ENCODE peak calls at places on chromosomes 2 and 18, in five cellular contexts. X is left lung, W is OCI-LY7, E is upper lobe of right lung, S is stomach. D is an unnamed sample.

GRCh38 chr2:48419884-48420511 is 110.0 kb upstream of the STON1 start:
- DNase-seq in X (peak; percentile 76), W (no peak), E (no peak), S (no peak), D (no peak)

GRCh38 chr2:58595714-58596113 is 354.6 kb upstream of the FANCL start:
- DNase-seq in X (no peak), W (no peak), E (no peak), S (no peak), D (no peak)

GRCh38 chr2:189142893-189143759 is 36.4 kb downstream of the COL5A2 start:
- DNase-seq in X (no peak), W (peak; percentile 56), E (no peak), S (peak; percentile 48), D (peak; percentile 55)

GRCh38 chr18:76274470-76275289 is 220.4 kb downstream of the ZNF516 start:
- DNase-seq in X (no peak), W (peak; percentile 8), E (no peak), S (no peak), D (no peak)

GRCh38 chr2:769771-770170 is 92.6 kb upstream of the TMEM18 start:
- DNase-seq in X (no peak), W (no peak), E (no peak), S (no peak), D (no peak)

GRCh38 chr2:39704540-39704939 is 38.8 kb downstream of the TMEM178A start:
- DNase-seq in X (no peak), W (no peak), E (no peak), S (no peak), D (no peak)

GRCh38 chr18:52536039-52536438 is 196.0 kb downstream of the DCC start:
- DNase-seq in X (no peak), W (no peak), E (no peak), S (no peak), D (no peak)

GRCh38 chr2:191230174-191230573 is 15.0 kb upstream of the MYO1B start:
- DNase-seq in X (no peak), W (no peak), E (no peak), S (no peak), D (no peak)

GRCh38 chr2:1366546-1367134 is 46.6 kb upstream of the TPO start:
- DNase-seq in X (no peak), W (no peak), E (peak; percentile 85), S (no peak), D (peak; percentile 4)

GRCh38 chr2:79630060-79630459 is 117.2 kb downstream of the CTNNA2 start:
- DNase-seq in X (no peak), W (no peak), E (no peak), S (no peak), D (no peak)

GRCh38 chr2:104975371-104975770 is 62.5 kb upstream of the MRPS9 start:
- DNase-seq in X (no peak), W (peak; percentile 21), E (no peak), S (no peak), D (no peak)

GRCh38 chr2:69390474-69390873 is 3.4 kb upstream of the GFPT1 start:
- DNase-seq in X (no peak), W (no peak), E (no peak), S (no peak), D (no peak)

GRCh38 chr2:241123816-241124536 is 21.9 kb upstream of the MTERF4 start:
- DNase-seq in X (peak; percentile 66), W (no peak), E (peak; percentile 59), S (peak; percentile 87), D (no peak)

DNA sequence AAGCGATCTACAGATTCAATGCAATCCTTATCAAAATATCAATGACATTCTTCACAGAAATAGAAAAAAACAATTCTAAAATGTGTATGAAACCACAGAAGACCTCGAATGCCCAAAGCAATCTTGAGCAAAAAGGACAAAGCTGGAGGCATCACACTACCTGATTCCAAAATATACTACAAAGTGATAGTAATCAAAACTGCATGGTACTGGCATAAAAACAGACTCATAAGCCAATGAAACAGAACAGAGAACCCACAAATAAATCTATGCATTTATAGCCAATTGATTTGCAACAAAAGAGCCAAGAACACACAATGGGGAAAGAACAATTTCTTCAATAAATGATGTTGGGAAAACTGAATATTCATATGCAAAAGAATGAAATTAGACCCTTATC is 99.2 kb downstream of the POLR1A start:
- DNase-seq in X (no peak), W (no peak), E (no peak), S (no peak), D (no peak)
- H3K4me1 ChIP-seq in X (no peaks in the 10 kb centered on the region), W (no peaks in the 10 kb centered on the region), E (no peaks in the 10 kb centered on the region), S (no peaks in the 10 kb centered on the region), D (no peaks in the 10 kb centered on the region)

DNA sequence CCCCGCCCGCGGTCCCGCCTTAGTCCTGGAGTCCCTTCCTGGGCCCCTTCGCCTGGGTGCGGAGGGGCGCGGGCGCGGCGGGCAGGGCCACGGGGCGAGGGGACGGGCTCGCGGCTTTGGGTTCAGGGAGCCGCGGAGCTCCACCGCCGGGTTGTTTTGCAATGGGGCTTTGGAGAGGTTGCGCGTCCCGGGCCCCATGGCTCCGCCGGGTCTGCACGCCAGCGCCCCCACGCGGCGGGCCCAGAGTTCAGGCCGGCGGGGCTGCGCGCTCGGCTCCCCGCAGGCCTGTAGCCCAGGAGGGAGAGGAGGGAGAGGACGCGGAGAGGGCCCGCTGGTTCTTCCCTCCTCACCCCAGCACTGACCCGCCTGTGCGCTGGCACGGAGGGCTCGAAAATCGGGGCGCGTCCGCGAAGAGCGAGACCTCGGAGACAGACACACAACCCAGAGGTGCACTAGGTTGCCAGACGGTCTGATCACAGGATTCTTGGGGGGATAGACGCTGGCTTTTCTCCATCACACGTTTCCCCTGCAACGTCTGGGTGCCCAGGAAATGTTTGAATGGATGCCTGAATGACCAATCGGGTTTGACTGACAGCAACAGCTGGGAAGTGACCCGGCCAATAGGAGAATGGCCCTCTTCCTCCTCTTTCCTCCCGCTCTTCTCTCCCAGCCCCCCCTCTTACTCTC is 4.9 kb upstream of the SIX2 start:
- DNase-seq in X (peak; percentile 80), W (no peak), E (peak; percentile 81), S (peak; percentile 43), D (no peak)
- H3K9me3 ChIP-seq in X (no peaks in the 10 kb centered on the region), W (no peaks in the 10 kb centered on the region), E (no peaks in the 10 kb centered on the region), S (no peaks in the 10 kb centered on the region), D (no peaks in the 10 kb centered on the region)

DNA sequence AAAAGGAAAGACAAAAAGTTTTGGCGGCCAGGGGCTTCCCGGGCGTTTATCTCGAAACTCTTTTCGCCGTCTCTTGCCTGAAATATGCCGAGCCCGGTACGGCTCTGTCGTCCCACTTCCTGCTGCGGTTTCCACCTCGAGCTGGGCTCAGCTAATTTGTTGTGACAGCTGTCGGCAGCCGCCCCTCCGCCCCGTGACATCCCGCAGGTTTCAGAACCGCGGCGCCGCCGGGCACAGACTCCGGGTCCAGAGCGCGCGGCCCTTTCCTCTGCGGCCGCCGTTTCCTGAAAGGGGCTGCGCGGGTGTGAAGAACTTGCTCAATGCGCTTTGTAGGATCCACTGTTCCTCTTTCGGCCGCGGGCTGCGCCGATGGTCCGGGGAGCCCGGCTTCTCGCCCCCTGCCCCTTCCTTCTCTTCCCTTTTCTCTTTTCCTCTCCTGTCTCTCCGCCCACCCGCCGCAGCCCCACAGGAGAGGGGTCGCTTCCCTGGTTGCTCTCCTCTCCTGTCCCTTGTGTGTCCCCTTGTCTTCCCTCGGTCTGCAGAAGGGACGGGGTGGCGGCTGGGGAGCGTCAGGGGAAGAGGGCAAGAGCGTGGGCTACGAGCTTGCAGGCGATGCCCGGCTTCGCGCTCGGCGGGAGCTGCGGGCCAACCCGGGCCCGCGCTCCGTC is 648 bp downstream of the ARID5A start:
- DNase-seq in X (peak; percentile 97), W (peak; percentile 74), E (peak; percentile 92), S (peak; percentile 79), D (peak; percentile 96)
- H3K4me1 ChIP-seq in X (peaks cover 37% of the 10 kb centered on the region), W (peaks cover 13% of the 10 kb centered on the region), E (peaks cover 58% of the 10 kb centered on the region), S (peaks cover 92% of the 10 kb centered on the region), D (peaks cover 40% of the 10 kb centered on the region)

DNA sequence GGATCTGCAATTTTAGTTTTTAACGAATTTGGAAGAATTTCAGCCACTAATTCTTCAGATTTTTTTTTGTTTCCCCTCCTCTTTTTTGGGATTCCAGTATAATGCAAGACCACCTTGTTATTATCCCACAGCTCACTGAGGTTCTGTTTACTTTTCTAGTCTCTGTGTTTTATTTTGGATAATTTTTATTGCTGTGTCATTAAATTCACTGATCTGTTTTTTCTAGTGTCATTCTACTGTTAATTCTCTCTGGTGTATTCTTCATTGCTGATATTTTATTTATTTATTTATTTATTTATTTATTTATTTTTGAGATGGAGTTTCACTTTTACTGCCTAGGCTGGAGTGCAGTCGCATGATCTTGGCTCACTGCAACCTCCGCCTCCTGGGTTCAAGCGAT is 32.2 kb downstream of the UBR3 start:
- DNase-seq in X (no peak), W (no peak), E (no peak), S (no peak), D (no peak)
- H3K9me3 ChIP-seq in X (no peaks in the 10 kb centered on the region), W (no peaks in the 10 kb centered on the region), E (no peaks in the 10 kb centered on the region), S (no peaks in the 10 kb centered on the region), D (no peaks in the 10 kb centered on the region)

DNA sequence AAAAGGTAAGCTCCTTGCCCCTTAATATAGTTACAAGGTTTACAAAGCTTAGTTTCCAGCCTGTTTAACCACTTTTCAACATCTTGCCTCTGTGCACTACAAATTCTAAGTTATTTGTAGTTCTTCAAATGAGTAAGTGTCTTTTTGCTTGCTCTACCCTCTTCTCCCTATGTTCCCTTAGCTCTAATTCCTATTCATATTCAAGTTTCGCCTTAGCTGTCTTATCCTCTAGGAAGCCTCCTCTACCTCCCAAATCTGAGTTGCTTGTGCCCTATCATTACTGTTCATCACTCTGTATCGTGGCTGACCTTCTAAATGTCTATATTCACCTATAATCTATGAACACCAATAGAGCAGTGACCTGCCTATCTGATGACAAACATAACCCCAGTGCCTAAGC is 25.3 kb downstream of the NRXN1 start:
- DNase-seq in X (no peak), W (no peak), E (no peak), S (no peak), D (no peak)
- H3K4me1 ChIP-seq in X (no peaks in the 10 kb centered on the region), W (no peaks in the 10 kb centered on the region), E (no peaks in the 10 kb centered on the region), S (no peaks in the 10 kb centered on the region), D (no peaks in the 10 kb centered on the region)

GRCh38 chr18:71673954-71674353 is 870.2 kb downstream of the CBLN2 start:
- DNase-seq in X (peak; percentile 36), W (no peak), E (no peak), S (no peak), D (no peak)
- H3K9me3 ChIP-seq in X (no peaks in the 10 kb centered on the region), W (no peaks in the 10 kb centered on the region), E (no peaks in the 10 kb centered on the region), S (no peaks in the 10 kb centered on the region), D (no peaks in the 10 kb centered on the region)

GRCh38 chr2:46323671-46324207 is 26.5 kb downstream of the EPAS1 start:
- DNase-seq in X (no peak), W (no peak), E (no peak), S (no peak), D (no peak)
- H3K4me1 ChIP-seq in X (peaks cover 35% of the 10 kb centered on the region), W (no peaks in the 10 kb centered on the region), E (peaks cover 96% of the 10 kb centered on the region), S (peaks cover 72% of the 10 kb centered on the region), D (no peaks in the 10 kb centered on the region)

GRCh38 chr18:35306588-35307250 is 16.7 kb upstream of the ZSCAN30 start:
- DNase-seq in X (no peak), W (no peak), E (no peak), S (no peak), D (no peak)
- H3K9me3 ChIP-seq in X (peaks cover 99% of the 10 kb centered on the region), W (peaks cover 6% of the 10 kb centered on the region), E (peaks cover 89% of the 10 kb centered on the region), S (peaks cover 44% of the 10 kb centered on the region), D (peaks cover 52% of the 10 kb centered on the region)